ENCODE peak calls at places on chromosomes 13 and 19, in four cellular contexts. N is left kidney; S is bronchial epithelial cell; C is activated effector memory CD4-positive, alpha-beta T cell treated with Interleukin-2 at 50 U/mL for 16 hours. G is an unnamed sample.

GRCh38 chr19:46426506-46427162 is 2.1 kb downstream of the PNMA8C start:
- DNase-seq in N (peak), S (peak), C (no peak), G (peak)

GRCh38 chr19:47520343-47520806 is 5.5 kb upstream of the NAPA start:
- DNase-seq in N (no peak), S (no peak), C (no peak), G (no peak)

GRCh38 chr13:75554981-75555380 is 5.4 kb downstream of the UCHL3 start:
- DNase-seq in N (no peak), S (peak), C (no peak), G (no peak)

GRCh38 chr13:34833562-34834182 is 108.4 kb upstream of the NBEA start:
- DNase-seq in N (no peak), S (peak), C (no peak), G (no peak)

GRCh38 chr13:33483471-33483870 is 197.9 kb upstream of the STARD13 start:
- DNase-seq in N (no peak), S (peak), C (no peak), G (no peak)

GRCh38 chr13:110275931-110276552 is 30.9 kb downstream of the COL4A1 start:
- DNase-seq in N (no peak), S (no peak), C (no peak), G (no peak)

GRCh38 chr13:50389726-50390125 is 374.5 kb downstream of the KCNRG start:
- DNase-seq in N (peak), S (no peak), C (no peak), G (no peak)

GRCh38 chr13:65638572-65639168 is 1591.5 kb downstream of the PCDH9 start:
- DNase-seq in N (peak), S (peak), C (no peak), G (peak)

GRCh38 chr13:114148521-114148855 is 16.1 kb upstream of the RASA3 start:
- DNase-seq in N (no peak), S (no peak), C (peak), G (no peak)

GRCh38 chr13:53545340-53545941 is 516.8 kb downstream of the OLFM4 start:
- DNase-seq in N (no peak), S (no peak), C (no peak), G (no peak)

GRCh38 chr13:38090913-38091312 is 221.3 kb upstream of the TRPC4 start:
- DNase-seq in N (peak), S (no peak), C (no peak), G (no peak)

GRCh38 chr19:15937771-15938170 is 3.4 kb upstream of the CYP4F11 start:
- DNase-seq in N (no peak), S (no peak), C (no peak), G (no peak)

GRCh38 chr19:54684537-54684936 is 21.8 kb downstream of the LILRB4 start:
- DNase-seq in N (peak), S (peak), C (no peak), G (no peak)